ENCODE peak calls at places on chromosomes 6 and 20, in four cellular contexts. O, Z, P and R are unnamed samples. For H3K4me1, the result is how much of the 10 kb centered on the place peaks cover.

GRCh38 chr6:113057567-113058053 is 710.5 kb downstream of the RFPL4B start:
- DNase-seq in O (no peak), Z (no peak), P (peak), R (no peak)

GRCh38 chr6:63804381-63804956 is 168.9 kb downstream of the PHF3 start:
- DNase-seq in O (no peak), Z (no peak), P (peak), R (no peak)

GRCh38 chr20:23655551-23656211 is 17.9 kb upstream of the CST3 start:
- DNase-seq in O (peak), Z (peak), P (no peak), R (no peak)

GRCh38 chr20:44247131-44247571 is at the start of gene GDAP1L1:
- DNase-seq in O (peak), Z (no peak), P (no peak), R (no peak)

GRCh38 chr6:168105813-168106660 is 27.0 kb upstream of the FRMD1 start:
- DNase-seq in O (no peak), Z (no peak), P (no peak), R (no peak)

GRCh38 chr20:50320910-50321796 is 130.5 kb downstream of the CEBPB start:
- DNase-seq in O (peak), Z (peak), P (peak), R (peak)

GRCh38 chr20:24911461-24911860 is 37.6 kb upstream of the CST7 start:
- DNase-seq in O (peak), Z (peak), P (no peak), R (no peak)

GRCh38 chr6:121835662-121836061 is 400.2 kb downstream of the GJA1 start:
- DNase-seq in O (no peak), Z (no peak), P (no peak), R (no peak)

GRCh38 chr6:116059713-116060571 is 749 bp downstream of the FRK start:
- DNase-seq in O (no peak), Z (peak), P (no peak), R (no peak)

GRCh38 chr20:63505723-63506122 is 6.8 kb upstream of the EEF1A2 start:
- DNase-seq in O (no peak), Z (no peak), P (no peak), R (no peak)

GRCh38 chr6:16045238-16045637 is 83.6 kb upstream of the MYLIP start:
- DNase-seq in O (no peak), Z (no peak), P (no peak), R (no peak)

GRCh38 chr20:15823718-15824117 is 749.5 kb downstream of the KIF16B start:
- DNase-seq in O (no peak), Z (no peak), P (no peak), R (no peak)

GRCh38 chr20:1825492-1825891 is 69.7 kb upstream of the SIRPA start:
- DNase-seq in O (no peak), Z (no peak), P (peak), R (no peak)

GRCh38 chr20:50293244-50294139 is 102.9 kb downstream of the CEBPB start:
- DNase-seq in O (no peak), Z (no peak), P (no peak), R (peak)

GRCh38 chr6:123808556-123808955 is 4.9 kb downstream of the NKAIN2 start:
- DNase-seq in O (no peak), Z (no peak), P (no peak), R (no peak)

GRCh38 chr6:42393339-42393738 is 58.4 kb downstream of the TRERF1 start:
- DNase-seq in O (no peak), Z (no peak), P (no peak), R (peak)

GRCh38 chr6:169971171-169971861 is 219.9 kb downstream of the ERMARD start:
- DNase-seq in O (no peak), Z (no peak), P (no peak), R (peak)

GRCh38 chr6:97059473-97059872 is 134.9 kb downstream of the KLHL32 start:
- DNase-seq in O (no peak), Z (no peak), P (peak), R (no peak)

GRCh38 chr6:142900467-142900961 is 44.5 kb downstream of the HIVEP2 start:
- DNase-seq in O (peak), Z (no peak), P (no peak), R (no peak)

GRCh38 chr20:48776306-48776705 is 51.5 kb downstream of the PREX1 start:
- DNase-seq in O (no peak), Z (no peak), P (peak), R (no peak)

GRCh38 chr6:40674170-40674569 is 87.0 kb upstream of the LRFN2 start:
- DNase-seq in O (no peak), Z (no peak), P (no peak), R (no peak)

GRCh38 chr6:106055442-106055975 is 30.6 kb upstream of the PRDM1 start:
- DNase-seq in O (no peak), Z (no peak), P (no peak), R (no peak)

GRCh38 chr6:85126448-85127178 is 323.3 kb upstream of the NT5E start:
- DNase-seq in O (no peak), Z (peak), P (peak), R (peak)

GRCh38 chr20:21395666-21396044 is 1.7 kb downstream of the NKX2-4 start:
- DNase-seq in O (no peak), Z (no peak), P (no peak), R (no peak)

GRCh38 chr6:110703010-110703905 is 112.0 kb downstream of the CDK19 start:
- DNase-seq in O (no peak), Z (no peak), P (peak), R (no peak)

GRCh38 chr20:23629017-23629541 is 8.7 kb downstream of the CST3 start:
- DNase-seq in O (peak), Z (no peak), P (peak), R (no peak)

GRCh38 chr6:65000815-65001214 is 706.2 kb downstream of the EYS start:
- DNase-seq in O (no peak), Z (no peak), P (no peak), R (no peak)

GRCh38 chr6:122798099-122798641 is 9.1 kb downstream of the SMPDL3A start:
- DNase-seq in O (no peak), Z (no peak), P (peak), R (peak)

GRCh38 chr20:25158043-25158442 is 37.5 kb upstream of the ENTPD6 start:
- DNase-seq in O (no peak), Z (no peak), P (no peak), R (no peak)

GRCh38 chr20:35004051-35004725 is 48.5 kb downstream of the MYH7B start:
- DNase-seq in O (no peak), Z (no peak), P (no peak), R (peak)

GRCh38 chr6:139744038-139744437 is 369.6 kb upstream of the CITED2 start:
- DNase-seq in O (no peak), Z (no peak), P (no peak), R (no peak)

GRCh38 chr6:35713426-35713825 is 23.4 kb upstream of the ARMC12 start:
- DNase-seq in O (no peak), Z (no peak), P (no peak), R (no peak)

GRCh38 chr6:28985396-28986164 is 19.5 kb downstream of the ZNF311 start:
- DNase-seq in O (peak), Z (peak), P (peak), R (peak)

GRCh38 chr20:40763646-40764295 is 74.7 kb upstream of the MAFB start:
- DNase-seq in O (no peak), Z (no peak), P (no peak), R (no peak)

GRCh38 chr6:33752139-33753015 is 5.7 kb upstream of the IP6K3 start:
- DNase-seq in O (no peak), Z (no peak), P (no peak), R (no peak)

GRCh38 chr6:106475280-106475679 is 114.8 kb downstream of the CRYBG1 start:
- DNase-seq in O (no peak), Z (no peak), P (no peak), R (no peak)

GRCh38 chr20:46056027-46056833 is 27.2 kb downstream of the SLC12A5 start:
- DNase-seq in O (no peak), Z (no peak), P (no peak), R (no peak)

GRCh38 chr6:83861077-83861476 is 1.6 kb downstream of the CYB5R4 start:
- DNase-seq in O (no peak), Z (no peak), P (no peak), R (no peak)

GRCh38 chr20:53960586-53961386 is 109.6 kb downstream of the BCAS1 start:
- DNase-seq in O (no peak), Z (no peak), P (no peak), R (no peak)

DNA sequence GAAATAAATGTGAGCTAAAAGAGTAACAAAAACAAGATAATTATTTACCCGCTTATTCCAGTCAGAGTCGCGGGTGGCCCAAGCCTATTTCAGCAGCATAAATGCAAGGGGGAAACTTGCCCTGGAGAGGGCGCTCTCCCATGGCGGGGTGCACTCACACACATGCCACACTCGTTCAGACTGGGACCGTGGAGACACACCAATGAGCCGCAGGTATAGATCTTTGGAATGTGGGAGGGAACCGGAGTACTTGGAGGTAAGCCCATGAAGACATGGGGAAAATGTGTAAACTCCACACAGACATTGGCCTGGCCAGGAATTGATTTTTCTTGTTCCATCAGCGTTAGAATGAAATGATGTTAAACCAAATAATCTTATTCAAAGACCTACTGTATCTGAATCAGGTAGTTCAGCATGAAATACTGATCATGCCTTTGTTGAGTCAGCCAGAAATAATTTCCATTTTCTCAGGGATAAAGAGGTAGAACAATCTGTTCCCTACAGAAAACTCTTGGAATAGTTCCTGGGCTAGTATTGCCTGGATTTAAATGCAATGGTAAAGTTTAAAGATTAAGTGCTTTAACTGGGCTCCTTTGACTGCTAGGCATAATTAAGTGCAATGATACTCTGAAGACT is 191.5 kb downstream of the MCHR2 start:
- DNase-seq in O (no peak), Z (no peak), P (no peak), R (no peak)
- TF ChIP-seq CTCF in O (no peak), Z (no peak), P (no peak), R (no peak)

GRCh38 chr6:157570104-157570503 is 189.1 kb downstream of the ZDHHC14 start:
- DNase-seq in O (no peak), Z (no peak), P (no peak), R (no peak)
- H3K4me1 ChIP-seq in O (under half), Z (under half), P (under half), R (under half)

GRCh38 chr20:309841-310644 is 12.7 kb downstream of the ZCCHC3 start:
- DNase-seq in O (peak), Z (peak), P (peak), R (peak)

GRCh38 chr20:308427-309038 is 11.2 kb downstream of the ZCCHC3 start:
- DNase-seq in O (no peak), Z (no peak), P (no peak), R (no peak)

GRCh38 chr20:310645-311044 is 13.3 kb downstream of the ZCCHC3 start:
- DNase-seq in O (no peak), Z (no peak), P (no peak), R (no peak)

GRCh38 chr20:311603-312002 is 13.7 kb upstream of the SOX12 start:
- DNase-seq in O (no peak), Z (no peak), P (no peak), R (no peak)

DNA sequence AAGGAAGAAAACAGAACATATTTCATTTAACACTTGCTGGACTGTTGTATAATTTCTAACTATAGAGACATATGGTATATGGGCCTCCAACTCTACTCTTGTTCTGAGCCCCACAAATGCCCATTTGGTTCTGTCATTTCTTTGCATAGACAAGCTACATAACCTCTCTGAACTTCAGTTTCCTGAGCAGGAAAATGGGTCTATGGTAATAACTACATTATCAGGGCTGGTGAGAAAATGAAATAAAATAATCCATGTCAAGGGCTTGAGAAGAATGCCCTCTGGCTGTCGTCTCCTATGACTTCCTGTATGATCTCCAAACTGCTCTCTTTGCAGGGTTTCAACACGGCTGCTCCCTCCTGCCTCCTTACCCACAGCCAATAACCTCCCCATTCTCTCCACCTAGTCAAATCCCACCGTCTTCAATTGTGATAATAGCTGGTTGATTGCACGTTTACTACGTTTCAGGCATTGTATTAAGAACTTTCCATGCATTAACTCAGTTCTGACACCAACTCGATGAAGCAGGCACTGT is 12.0 kb downstream of the ZCCHC3 start:
- DNase-seq in O (no peak), Z (no peak), P (peak), R (no peak)
- TF ChIP-seq CTCF in O (peak), Z (no peak), P (peak), R (no peak)

DNA sequence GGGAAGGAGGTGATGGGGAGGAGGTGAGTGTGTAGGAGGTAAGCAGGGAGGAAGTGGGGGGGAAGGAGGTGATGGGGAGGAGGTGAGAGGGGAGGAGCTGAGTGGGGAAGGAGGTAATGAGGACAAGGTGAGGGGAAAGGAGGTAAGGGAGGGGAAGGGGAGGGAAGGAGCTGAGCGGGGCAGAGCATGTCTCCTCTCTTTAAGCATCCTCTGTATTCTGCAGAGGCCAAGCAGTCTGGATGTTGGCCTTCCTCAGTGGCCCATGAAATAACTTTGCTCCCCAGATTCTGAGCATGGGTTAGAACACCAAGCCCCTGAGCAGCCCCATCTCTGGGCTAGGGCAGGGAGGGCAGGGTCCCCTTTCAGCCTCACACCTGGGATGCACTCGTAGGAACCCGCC is 84.6 kb downstream of the EDN3 start:
- DNase-seq in O (no peak), Z (no peak), P (no peak), R (no peak)
- H3K4me1 ChIP-seq in O (under half), Z (under half), P (under half), R (under half)

GRCh38 chr6:6179858-6180257 is 140.6 kb downstream of the F13A1 start:
- DNase-seq in O (no peak), Z (no peak), P (no peak), R (no peak)
- TF ChIP-seq CTCF in O (no peak), Z (no peak), P (no peak), R (no peak)